ENCODE peak calls at places on chromosomes 12 and 14, in eight cellular contexts. One of them, this sample, is unnamed.

GRCh38 chr14:92724516-92725340 is 23.7 kb downstream of the LGMN start:
- DNase-seq in left lung: peak; percentile 75
- DNase-seq in CD8-positive, alpha-beta memory T cell: no peak
- DNase-seq in esophagus squamous epithelium: no peak
- DNase-seq in CD8-positive, alpha-beta T cell: no peak
- DNase-seq in PC-9: no peak
- DNase-seq in cardiac muscle cell: peak; percentile 32
- DNase-seq in IMR-90: no peak
- DNase-seq in this sample: no peak

GRCh38 chr14:102930753-102931579 is 8.5 kb downstream of the AMN start:
- DNase-seq in left lung: no peak
- DNase-seq in CD8-positive, alpha-beta memory T cell: no peak
- DNase-seq in esophagus squamous epithelium: no peak
- DNase-seq in CD8-positive, alpha-beta T cell: no peak
- DNase-seq in PC-9: peak; percentile 63
- DNase-seq in cardiac muscle cell: peak; percentile 10
- DNase-seq in IMR-90: peak; percentile 50
- DNase-seq in this sample: no peak

GRCh38 chr12:131929530-131930456 is 717 bp downstream of the PUS1 start:
- DNase-seq in left lung: no peak
- DNase-seq in CD8-positive, alpha-beta memory T cell: peak; percentile 63
- DNase-seq in esophagus squamous epithelium: no peak
- DNase-seq in CD8-positive, alpha-beta T cell: peak; percentile 49
- DNase-seq in PC-9: no peak
- DNase-seq in cardiac muscle cell: peak; percentile 20
- DNase-seq in IMR-90: peak; percentile 10
- DNase-seq in this sample: no peak

GRCh38 chr12:103538397-103538796 is 42.6 kb upstream of the C12orf42 start:
- DNase-seq in left lung: no peak
- DNase-seq in CD8-positive, alpha-beta memory T cell: no peak
- DNase-seq in esophagus squamous epithelium: no peak
- DNase-seq in CD8-positive, alpha-beta T cell: no peak
- DNase-seq in PC-9: no peak
- DNase-seq in cardiac muscle cell: no peak
- DNase-seq in IMR-90: no peak
- DNase-seq in this sample: no peak

GRCh38 chr12:109111775-109112491 is 4.5 kb upstream of the ACACB start:
- DNase-seq in left lung: peak; percentile 50
- DNase-seq in CD8-positive, alpha-beta memory T cell: peak; percentile 63
- DNase-seq in esophagus squamous epithelium: no peak
- DNase-seq in CD8-positive, alpha-beta T cell: peak; percentile 46
- DNase-seq in PC-9: peak; percentile 36
- DNase-seq in cardiac muscle cell: peak; percentile 73
- DNase-seq in IMR-90: peak; percentile 49
- DNase-seq in this sample: no peak

GRCh38 chr14:91108941-91109611 is 4.8 kb upstream of the DGLUCY start:
- DNase-seq in left lung: no peak
- DNase-seq in CD8-positive, alpha-beta memory T cell: peak; percentile 64
- DNase-seq in esophagus squamous epithelium: no peak
- DNase-seq in CD8-positive, alpha-beta T cell: peak; percentile 23
- DNase-seq in PC-9: no peak
- DNase-seq in cardiac muscle cell: no peak
- DNase-seq in IMR-90: no peak
- DNase-seq in this sample: no peak

GRCh38 chr14:70754989-70755388 is 54.3 kb downstream of the MAP3K9 start:
- DNase-seq in left lung: peak; percentile 77
- DNase-seq in CD8-positive, alpha-beta memory T cell: no peak
- DNase-seq in esophagus squamous epithelium: no peak
- DNase-seq in CD8-positive, alpha-beta T cell: no peak
- DNase-seq in PC-9: peak; percentile 99
- DNase-seq in cardiac muscle cell: peak; percentile 2
- DNase-seq in IMR-90: no peak
- DNase-seq in this sample: peak; percentile 5

GRCh38 chr12:49957570-49957967 is 4.1 kb upstream of the AQP5 start:
- DNase-seq in left lung: no peak
- DNase-seq in CD8-positive, alpha-beta memory T cell: no peak
- DNase-seq in esophagus squamous epithelium: no peak
- DNase-seq in CD8-positive, alpha-beta T cell: no peak
- DNase-seq in PC-9: no peak
- DNase-seq in cardiac muscle cell: no peak
- DNase-seq in IMR-90: no peak
- DNase-seq in this sample: no peak

GRCh38 chr14:100663528-100664052 is 63.1 kb upstream of the DLK1 start:
- DNase-seq in left lung: no peak
- DNase-seq in CD8-positive, alpha-beta memory T cell: no peak
- DNase-seq in esophagus squamous epithelium: no peak
- DNase-seq in CD8-positive, alpha-beta T cell: no peak
- DNase-seq in PC-9: no peak
- DNase-seq in cardiac muscle cell: no peak
- DNase-seq in IMR-90: no peak
- DNase-seq in this sample: no peak

DNA sequence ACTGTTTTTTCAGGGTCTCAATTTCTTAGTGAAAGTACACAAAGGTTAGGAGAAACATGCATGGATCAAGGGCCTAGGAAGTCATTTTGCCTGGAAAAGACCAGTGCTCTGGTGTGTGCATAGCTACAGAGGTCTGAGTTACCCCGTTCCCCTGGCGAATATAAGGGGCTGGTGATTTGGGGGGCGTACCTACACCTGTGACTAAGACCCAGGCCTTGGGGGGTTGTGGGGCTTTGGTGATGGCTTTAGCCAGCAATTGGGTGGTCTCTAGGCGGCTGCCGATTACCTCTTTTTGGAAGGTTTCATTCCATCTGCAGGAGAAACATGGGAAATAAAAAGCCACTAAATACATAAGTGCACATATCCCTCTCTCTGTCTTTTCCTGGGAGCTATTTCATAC is 1.1 kb downstream of the SDR39U1 start:
- DNase-seq in left lung: no peak
- DNase-seq in CD8-positive, alpha-beta memory T cell: no peak
- DNase-seq in esophagus squamous epithelium: no peak
- DNase-seq in CD8-positive, alpha-beta T cell: no peak
- DNase-seq in PC-9: no peak
- DNase-seq in cardiac muscle cell: no peak
- DNase-seq in IMR-90: no peak
- DNase-seq in this sample: no peak
- H3K4me3 ChIP-seq in left lung: peak overlapping the region; percentile 59
- H3K4me3 ChIP-seq in CD8-positive, alpha-beta memory T cell: peak overlapping the region; percentile 96
- H3K4me3 ChIP-seq in esophagus squamous epithelium: peak overlapping the region; percentile 78
- H3K4me3 ChIP-seq in CD8-positive, alpha-beta T cell: peak overlapping the region; percentile 89
- H3K4me3 ChIP-seq in PC-9: peak overlapping the region; percentile 86
- H3K4me3 ChIP-seq in cardiac muscle cell: peak overlapping the region; percentile 58
- H3K4me3 ChIP-seq in IMR-90: peak overlapping the region; percentile 54
- H3K4me3 ChIP-seq in this sample: peak overlapping the region; percentile 93

GRCh38 chr14:69567563-69567962 is 7.1 kb downstream of the CCDC177 start:
- DNase-seq in left lung: no peak
- DNase-seq in CD8-positive, alpha-beta memory T cell: no peak
- DNase-seq in esophagus squamous epithelium: no peak
- DNase-seq in CD8-positive, alpha-beta T cell: no peak
- DNase-seq in PC-9: no peak
- DNase-seq in cardiac muscle cell: no peak
- DNase-seq in IMR-90: no peak
- DNase-seq in this sample: no peak
- H3K27me3 ChIP-seq in left lung: peaks cover 45% of the 10 kb centered on the region
- H3K27me3 ChIP-seq in CD8-positive, alpha-beta memory T cell: peaks cover 1% of the 10 kb centered on the region
- H3K27me3 ChIP-seq in esophagus squamous epithelium: peaks cover 97% of the 10 kb centered on the region
- H3K27me3 ChIP-seq in CD8-positive, alpha-beta T cell: peaks cover 4% of the 10 kb centered on the region
- H3K27me3 ChIP-seq in PC-9: peaks cover 58% of the 10 kb centered on the region
- H3K27me3 ChIP-seq in cardiac muscle cell: peaks cover 91% of the 10 kb centered on the region
- H3K27me3 ChIP-seq in IMR-90: peaks cover 82% of the 10 kb centered on the region
- H3K27me3 ChIP-seq in this sample: peaks cover 18% of the 10 kb centered on the region

DNA sequence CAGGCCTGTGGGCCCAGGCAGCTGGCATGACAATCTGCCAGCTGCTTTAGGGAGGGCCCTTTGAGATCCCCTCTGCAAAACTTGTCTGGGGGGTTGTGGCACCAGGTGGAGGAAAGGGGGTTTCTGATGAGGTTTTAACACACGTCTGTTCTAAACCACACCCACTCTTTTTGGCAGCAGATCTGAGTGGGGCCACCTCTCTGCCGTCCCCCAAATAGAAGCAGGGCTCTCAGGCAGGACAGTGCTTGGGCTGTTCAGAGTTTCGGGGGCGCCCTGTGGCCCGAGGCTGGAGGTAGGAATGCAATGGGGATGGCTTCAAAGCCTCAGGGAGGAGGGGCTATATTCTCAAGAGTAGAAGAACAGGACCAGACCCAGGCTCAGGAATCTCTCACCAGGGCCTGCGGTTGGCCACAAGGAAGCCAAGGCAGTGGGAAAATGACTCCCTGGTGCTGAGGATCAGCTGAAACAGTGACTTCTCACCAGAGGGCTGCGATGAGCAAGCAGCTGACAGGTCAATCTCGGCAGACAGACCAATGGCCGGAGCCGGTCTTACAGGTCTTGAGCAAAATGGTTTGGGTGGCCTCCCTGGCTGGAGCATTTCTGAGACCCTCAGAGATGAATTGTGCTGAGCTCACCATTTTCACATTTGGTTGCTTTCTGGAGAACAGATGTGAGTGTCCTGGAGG is 1.5 kb upstream of the KRT5 start:
- DNase-seq in left lung: no peak
- DNase-seq in CD8-positive, alpha-beta memory T cell: no peak
- DNase-seq in esophagus squamous epithelium: no peak
- DNase-seq in CD8-positive, alpha-beta T cell: no peak
- DNase-seq in PC-9: peak; percentile 97
- DNase-seq in cardiac muscle cell: peak; percentile 52
- DNase-seq in IMR-90: no peak
- DNase-seq in this sample: no peak
- H3K27ac ChIP-seq in left lung: no peak overlapping the region
- H3K27ac ChIP-seq in CD8-positive, alpha-beta memory T cell: no peak overlapping the region
- H3K27ac ChIP-seq in esophagus squamous epithelium: peak overlapping the region; percentile 92
- H3K27ac ChIP-seq in CD8-positive, alpha-beta T cell: no peak overlapping the region
- H3K27ac ChIP-seq in PC-9: peak overlapping the region; percentile 96
- H3K27ac ChIP-seq in cardiac muscle cell: no peak overlapping the region
- H3K27ac ChIP-seq in IMR-90: no peak overlapping the region
- H3K27ac ChIP-seq in this sample: no peak overlapping the region

GRCh38 chr12:46664771-46665287 is 161.0 kb downstream of the SLC38A4 start:
- DNase-seq in left lung: no peak
- DNase-seq in CD8-positive, alpha-beta memory T cell: no peak
- DNase-seq in esophagus squamous epithelium: no peak
- DNase-seq in CD8-positive, alpha-beta T cell: no peak
- DNase-seq in PC-9: peak; percentile 89
- DNase-seq in cardiac muscle cell: peak; percentile 83
- DNase-seq in IMR-90: peak; percentile 96
- DNase-seq in this sample: peak; percentile 92
- H3K4me3 ChIP-seq in left lung: no peak overlapping the region
- H3K4me3 ChIP-seq in CD8-positive, alpha-beta memory T cell: no peak overlapping the region
- H3K4me3 ChIP-seq in esophagus squamous epithelium: no peak overlapping the region
- H3K4me3 ChIP-seq in CD8-positive, alpha-beta T cell: no peak overlapping the region
- H3K4me3 ChIP-seq in PC-9: no peak overlapping the region
- H3K4me3 ChIP-seq in cardiac muscle cell: no peak overlapping the region
- H3K4me3 ChIP-seq in IMR-90: no peak overlapping the region
- H3K4me3 ChIP-seq in this sample: no peak overlapping the region

GRCh38 chr14:77151918-77152588 is 10.5 kb upstream of the ZDHHC22 start:
- DNase-seq in left lung: no peak
- DNase-seq in CD8-positive, alpha-beta memory T cell: no peak
- DNase-seq in esophagus squamous epithelium: no peak
- DNase-seq in CD8-positive, alpha-beta T cell: no peak
- DNase-seq in PC-9: peak; percentile 66
- DNase-seq in cardiac muscle cell: peak; percentile 52
- DNase-seq in IMR-90: peak; percentile 28
- DNase-seq in this sample: peak; percentile 24

GRCh38 chr14:77148510-77149231 is 7.1 kb upstream of the ZDHHC22 start:
- DNase-seq in left lung: no peak
- DNase-seq in CD8-positive, alpha-beta memory T cell: no peak
- DNase-seq in esophagus squamous epithelium: no peak
- DNase-seq in CD8-positive, alpha-beta T cell: no peak
- DNase-seq in PC-9: no peak
- DNase-seq in cardiac muscle cell: no peak
- DNase-seq in IMR-90: no peak
- DNase-seq in this sample: no peak

GRCh38 chr14:77154421-77154820 is 12.8 kb upstream of the ZDHHC22 start:
- DNase-seq in left lung: no peak
- DNase-seq in CD8-positive, alpha-beta memory T cell: no peak
- DNase-seq in esophagus squamous epithelium: no peak
- DNase-seq in CD8-positive, alpha-beta T cell: no peak
- DNase-seq in PC-9: no peak
- DNase-seq in cardiac muscle cell: no peak
- DNase-seq in IMR-90: no peak
- DNase-seq in this sample: no peak

GRCh38 chr14:77153802-77154201 is 12.2 kb upstream of the ZDHHC22 start:
- DNase-seq in left lung: no peak
- DNase-seq in CD8-positive, alpha-beta memory T cell: no peak
- DNase-seq in esophagus squamous epithelium: no peak
- DNase-seq in CD8-positive, alpha-beta T cell: no peak
- DNase-seq in PC-9: no peak
- DNase-seq in cardiac muscle cell: no peak
- DNase-seq in IMR-90: no peak
- DNase-seq in this sample: no peak

DNA sequence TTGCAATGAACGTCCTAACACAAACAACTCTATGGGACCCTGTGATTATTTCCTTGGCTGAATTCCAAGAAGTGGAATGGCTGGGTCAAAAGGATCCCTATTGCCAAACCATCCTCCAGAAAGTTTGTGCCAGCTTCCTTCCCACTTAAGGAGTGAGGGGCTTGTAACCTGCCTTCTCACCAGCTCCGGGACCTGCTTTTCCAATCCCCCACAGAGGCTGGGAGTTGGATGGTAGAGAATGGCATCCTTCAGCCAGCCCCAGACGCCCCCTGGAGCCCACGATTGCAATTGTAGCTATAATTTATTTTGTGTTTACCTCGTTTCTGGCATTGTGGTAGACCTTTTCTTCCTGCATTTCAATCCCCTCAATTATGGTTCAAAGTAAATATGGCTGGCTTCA is 9.7 kb upstream of the ZDHHC22 start:
- DNase-seq in left lung: no peak
- DNase-seq in CD8-positive, alpha-beta memory T cell: no peak
- DNase-seq in esophagus squamous epithelium: no peak
- DNase-seq in CD8-positive, alpha-beta T cell: no peak
- DNase-seq in PC-9: no peak
- DNase-seq in cardiac muscle cell: peak; percentile 33
- DNase-seq in IMR-90: no peak
- DNase-seq in this sample: no peak
- H3K27me3 ChIP-seq in left lung: peaks cover 10% of the 10 kb centered on the region
- H3K27me3 ChIP-seq in CD8-positive, alpha-beta memory T cell: no peaks in the 10 kb centered on the region
- H3K27me3 ChIP-seq in esophagus squamous epithelium: peaks cover 60% of the 10 kb centered on the region
- H3K27me3 ChIP-seq in CD8-positive, alpha-beta T cell: peaks cover 3% of the 10 kb centered on the region
- H3K27me3 ChIP-seq in PC-9: peaks cover 56% of the 10 kb centered on the region
- H3K27me3 ChIP-seq in cardiac muscle cell: peaks cover 7% of the 10 kb centered on the region
- H3K27me3 ChIP-seq in IMR-90: peaks cover 33% of the 10 kb centered on the region
- H3K27me3 ChIP-seq in this sample: peaks cover 5% of the 10 kb centered on the region

DNA sequence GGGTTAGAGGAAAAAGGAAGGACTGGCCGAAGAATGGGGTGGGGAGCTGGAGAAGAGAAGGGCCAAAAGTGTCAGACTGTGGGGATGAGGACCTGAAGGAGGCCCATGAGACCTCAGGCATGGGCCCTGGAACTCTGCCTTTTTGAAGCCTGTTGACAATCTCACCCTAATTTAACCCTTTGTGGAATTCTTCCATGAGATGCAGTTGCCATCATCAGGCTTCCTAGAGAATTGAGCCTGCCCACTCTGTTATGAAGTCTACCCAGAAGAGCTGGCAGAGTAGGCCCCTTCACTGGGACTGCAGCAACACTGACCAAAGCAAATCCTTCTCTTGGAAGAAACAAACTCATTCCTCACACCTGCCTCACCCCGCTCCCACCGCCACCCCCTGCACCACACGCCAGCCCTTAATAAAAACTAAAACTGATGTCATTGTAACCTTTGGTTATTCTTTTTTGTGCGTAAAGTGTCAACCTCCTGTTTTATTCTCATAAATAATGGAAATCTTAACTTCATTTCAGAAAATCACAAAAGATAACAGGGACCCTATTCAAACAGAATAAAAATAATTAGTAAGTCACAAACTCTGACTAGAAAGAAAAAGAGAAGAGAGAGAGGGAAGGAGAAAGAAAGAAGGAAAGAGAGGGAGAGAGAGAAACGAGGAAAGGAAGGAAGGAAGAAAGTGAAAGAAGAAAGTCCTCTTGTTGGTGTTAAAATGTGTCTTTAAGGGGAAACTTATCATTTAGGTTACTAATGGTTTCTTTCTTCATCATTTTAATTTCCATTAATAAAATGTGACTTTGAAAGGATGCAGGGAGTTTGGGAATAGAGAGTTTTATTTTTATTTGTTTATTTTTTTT is 61.3 kb downstream of the CRADD start:
- DNase-seq in left lung: no peak
- DNase-seq in CD8-positive, alpha-beta memory T cell: no peak
- DNase-seq in esophagus squamous epithelium: no peak
- DNase-seq in CD8-positive, alpha-beta T cell: no peak
- DNase-seq in PC-9: no peak
- DNase-seq in cardiac muscle cell: no peak
- DNase-seq in IMR-90: no peak
- DNase-seq in this sample: no peak
- H3K27ac ChIP-seq in left lung: peak overlapping the region; percentile 48
- H3K27ac ChIP-seq in CD8-positive, alpha-beta memory T cell: peak overlapping the region; percentile 44
- H3K27ac ChIP-seq in esophagus squamous epithelium: peak overlapping the region; percentile 90
- H3K27ac ChIP-seq in CD8-positive, alpha-beta T cell: no peak overlapping the region
- H3K27ac ChIP-seq in PC-9: no peak overlapping the region
- H3K27ac ChIP-seq in cardiac muscle cell: no peak overlapping the region
- H3K27ac ChIP-seq in IMR-90: no peak overlapping the region
- H3K27ac ChIP-seq in this sample: no peak overlapping the region

This sample was measured in Panc1.